ENCODE peak calls at places on chromosomes 6 and 20, in ten cellular contexts. I is IMR-90, K is brain microvascular endothelial cell, U is colonic mucosa, V is BJ, Z is tibial nerve, R is prostate gland, L is stomach, S is PC-3, J is ovary. N is an unnamed sample. For H3K36me3, the result is how much of the 10 kb centered on the place peaks cover.

GRCh38 chr6:38262041-38262440 is 377.7 kb downstream of the BTBD9 start:
- DNase-seq in K (peak), U (no peak), L (no peak), Z (no peak), I (peak), R (no peak), S (peak), V (peak), J (no peak), N (peak)

GRCh38 chr20:45935416-45936046 is 1.0 kb downstream of the PCIF1 start:
- DNase-seq in I (peak), Z (no peak), K (no peak), V (no peak), L (no peak), J (no peak), R (no peak), U (no peak), S (no peak), N (no peak)

GRCh38 chr6:1325471-1326309 is 13.8 kb downstream of the FOXQ1 start:
- DNase-seq in R (no peak), Z (no peak), L (peak), K (peak), V (peak), U (no peak), J (no peak), S (peak), I (peak), N (peak)

GRCh38 chr20:2093200-2093781 is 8.3 kb upstream of the STK35 start:
- DNase-seq in K (no peak), R (no peak), U (no peak), I (no peak), S (peak), L (peak), J (no peak), V (no peak), Z (no peak), N (no peak)

GRCh38 chr6:170358496-170358895 is 51.9 kb downstream of the FAM120B start:
- DNase-seq in U (no peak), J (no peak), R (peak), S (no peak), Z (no peak), V (no peak), L (peak), I (no peak), K (no peak), N (no peak)

GRCh38 chr20:36523341-36523740 is 18.0 kb upstream of the MYL9 start:
- DNase-seq in Z (no peak), I (peak), R (no peak), L (no peak), V (no peak), J (no peak), S (no peak), K (no peak), U (no peak), N (no peak)

GRCh38 chr6:161429921-161430490 is 156.1 kb upstream of the AGPAT4 start:
- DNase-seq in K (no peak), U (no peak), J (no peak), R (no peak), I (no peak), S (peak), Z (no peak), L (no peak), V (no peak), N (no peak)

GRCh38 chr20:35093245-35093884 is 758 bp upstream of the TRPC4AP start:
- DNase-seq in V (no peak), Z (no peak), S (peak), R (no peak), I (peak), U (no peak), J (no peak), K (peak), L (no peak), N (peak)

GRCh38 chr6:44339301-44339700 is 3.1 kb upstream of the SPATS1 start:
- DNase-seq in Z (peak), I (no peak), K (no peak), R (peak), J (no peak), S (no peak), U (no peak), L (peak), V (no peak), N (no peak)

GRCh38 chr6:25614052-25614451 is 38.0 kb upstream of the SCGN start:
- DNase-seq in K (no peak), U (no peak), L (no peak), J (no peak), I (no peak), Z (no peak), R (no peak), V (no peak), S (no peak), N (no peak)

GRCh38 chr6:16694789-16695188 is 66.5 kb downstream of the ATXN1 start:
- DNase-seq in I (no peak), S (no peak), K (no peak), Z (no peak), R (no peak), U (no peak), J (no peak), L (no peak), V (no peak), N (no peak)

GRCh38 chr6:87336367-87336766 is 7.3 kb upstream of the GJB7 start:
- DNase-seq in V (no peak), K (no peak), L (no peak), I (no peak), R (no peak), Z (no peak), U (no peak), S (no peak), J (no peak), N (no peak)
- H3K4me3 ChIP-seq in V (no peak), K (no peak), L (no peak), I (no peak), R (no peak), Z (no peak), U (no peak), S (no peak), J (no peak), N (no peak)

DNA sequence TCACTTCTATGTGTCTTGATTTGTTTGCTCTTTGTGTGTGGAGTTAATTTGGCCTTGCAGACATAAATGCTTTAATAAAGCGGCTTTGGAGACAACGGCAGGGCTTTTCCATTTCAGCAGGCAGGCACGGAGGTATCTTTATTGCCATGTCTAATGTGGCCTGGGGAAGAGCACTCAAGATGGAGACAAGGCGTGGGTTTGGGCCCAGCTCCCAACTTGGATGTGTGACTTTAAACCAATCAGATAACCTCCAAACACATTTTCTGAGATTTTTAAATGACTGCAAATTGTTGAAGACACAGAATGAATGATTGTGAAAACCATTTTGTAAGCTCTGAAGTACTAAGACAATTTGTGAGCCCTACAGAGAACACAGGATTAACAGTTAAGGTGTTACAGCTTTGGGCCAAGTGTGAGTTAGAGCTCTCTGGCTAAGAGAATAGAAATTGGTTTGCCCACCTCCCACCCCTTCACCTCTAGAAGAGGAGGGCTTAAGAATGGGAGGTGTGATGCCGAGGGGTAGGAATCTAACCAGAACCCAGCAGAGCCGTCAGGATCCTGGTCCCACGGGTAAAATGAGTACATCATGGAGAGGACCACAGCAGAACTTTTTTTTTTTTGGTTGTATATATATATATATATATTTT is 9.0 kb downstream of the DYNLT1 start:
- DNase-seq in Z (no peak), S (no peak), U (peak), K (no peak), J (no peak), V (no peak), L (no peak), I (no peak), R (no peak), N (no peak)
- H3K36me3 ChIP-seq in Z (under half), S (under half), U (under half), K (under half), J (under half), V (under half), L (half or more), I (under half), R (under half), N (under half)

DNA sequence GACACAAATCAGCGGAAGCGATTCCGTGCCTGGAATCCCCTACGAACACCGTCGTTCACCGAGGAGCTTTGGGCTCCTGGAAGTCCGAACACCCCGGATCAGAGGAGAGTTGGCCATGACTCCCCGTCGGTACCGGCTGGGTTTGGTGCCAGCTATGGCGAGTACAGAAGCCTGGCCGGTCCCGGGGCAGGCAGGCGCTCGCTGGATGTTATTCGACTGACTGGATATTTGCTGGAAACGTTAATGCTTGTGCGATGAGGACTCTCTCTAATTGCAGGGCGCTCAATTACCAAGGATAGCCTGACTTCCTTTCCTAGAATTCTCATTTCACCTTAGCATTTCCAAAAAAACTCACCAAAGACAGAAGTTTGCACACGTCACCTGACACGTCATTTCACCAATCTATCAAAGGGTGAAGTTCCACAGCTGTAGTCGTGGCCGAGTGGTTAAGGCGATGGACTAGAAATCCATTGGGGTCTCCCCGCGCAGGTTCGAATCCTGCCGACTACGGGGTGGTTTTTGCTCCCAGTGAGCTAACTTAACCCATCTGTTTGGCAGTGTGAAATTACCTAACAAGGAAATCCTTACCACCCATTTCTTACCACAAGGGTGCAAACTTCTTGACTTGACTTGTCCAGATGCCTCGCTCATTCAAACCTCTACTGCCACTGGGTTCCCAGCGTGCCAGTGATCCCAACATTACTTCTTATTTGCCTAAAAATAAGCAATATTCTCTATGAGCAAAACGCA is 22.7 kb upstream of the ZNF184 start:
- DNase-seq in L (no peak), Z (peak), S (peak), V (no peak), U (peak), J (peak), K (peak), R (no peak), I (peak), N (no peak)
- TF ChIP-seq CTCF in L (no peak), Z (no peak), S (no peak), V (no peak), U (no peak), J (no peak), K (peak), R (no peak), I (peak), N (no peak)

GRCh38 chr20:11849976-11850670 is 67.6 kb upstream of the BTBD3 start:
- DNase-seq in R (no peak), L (no peak), K (peak), I (peak), U (no peak), Z (no peak), J (no peak), S (peak), V (no peak), N (no peak)
- H3K4me3 ChIP-seq in R (no peak), L (no peak), K (no peak), I (no peak), U (no peak), Z (no peak), J (no peak), S (no peak), V (no peak), N (no peak)

GRCh38 chr6:18432619-18433018 is 45.5 kb downstream of the RNF144B start:
- DNase-seq in R (no peak), J (no peak), Z (no peak), U (no peak), I (no peak), K (no peak), S (no peak), V (no peak), L (no peak), N (no peak)
- H3K36me3 ChIP-seq in R (under half), J (under half), Z (under half), U (under half), I (under half), K (under half), S (under half), V (under half), L (under half), N (under half)

GRCh38 chr6:165301372-165302246 is 7.8 kb downstream of the C6orf118 start:
- DNase-seq in K (no peak), S (no peak), V (no peak), R (no peak), U (no peak), J (no peak), L (no peak), Z (no peak), I (no peak), N (no peak)

GRCh38 chr6:165292657-165293056 is 16.7 kb downstream of the C6orf118 start:
- DNase-seq in I (no peak), V (no peak), U (no peak), Z (no peak), S (no peak), K (no peak), J (no peak), L (no peak), R (no peak), N (no peak)

GRCh38 chr6:165300401-165300800 is 9.0 kb downstream of the C6orf118 start:
- DNase-seq in R (no peak), Z (no peak), S (no peak), V (no peak), U (no peak), J (no peak), K (no peak), L (no peak), I (no peak), N (no peak)

GRCh38 chr6:165298426-165298825 is 11.0 kb downstream of the C6orf118 start:
- DNase-seq in K (no peak), L (no peak), V (no peak), Z (no peak), R (no peak), S (no peak), J (no peak), I (no peak), U (no peak), N (no peak)
- TF ChIP-seq CTCF in K (no peak), L (no peak), V (no peak), Z (no peak), R (no peak), S (no peak), J (no peak), I (no peak), U (no peak), N (no peak)

GRCh38 chr6:129491436-129491835 is 218.5 kb downstream of the ARHGAP18 start:
- DNase-seq in L (no peak), Z (no peak), S (peak), K (peak), U (no peak), I (peak), R (no peak), V (no peak), J (no peak), N (no peak)

GRCh38 chr6:129492260-129492659 is 217.7 kb downstream of the ARHGAP18 start:
- DNase-seq in L (no peak), Z (no peak), R (no peak), V (no peak), U (no peak), K (no peak), J (no peak), S (no peak), I (peak), N (no peak)

GRCh38 chr6:129489215-129489765 is 220.7 kb downstream of the ARHGAP18 start:
- DNase-seq in S (no peak), R (no peak), K (no peak), U (no peak), I (no peak), Z (no peak), J (no peak), L (no peak), V (no peak), N (no peak)

GRCh38 chr6:129488313-129488712 is 221.7 kb downstream of the ARHGAP18 start:
- DNase-seq in L (no peak), K (no peak), R (no peak), U (no peak), J (no peak), S (no peak), Z (no peak), I (no peak), V (no peak), N (no peak)

DNA sequence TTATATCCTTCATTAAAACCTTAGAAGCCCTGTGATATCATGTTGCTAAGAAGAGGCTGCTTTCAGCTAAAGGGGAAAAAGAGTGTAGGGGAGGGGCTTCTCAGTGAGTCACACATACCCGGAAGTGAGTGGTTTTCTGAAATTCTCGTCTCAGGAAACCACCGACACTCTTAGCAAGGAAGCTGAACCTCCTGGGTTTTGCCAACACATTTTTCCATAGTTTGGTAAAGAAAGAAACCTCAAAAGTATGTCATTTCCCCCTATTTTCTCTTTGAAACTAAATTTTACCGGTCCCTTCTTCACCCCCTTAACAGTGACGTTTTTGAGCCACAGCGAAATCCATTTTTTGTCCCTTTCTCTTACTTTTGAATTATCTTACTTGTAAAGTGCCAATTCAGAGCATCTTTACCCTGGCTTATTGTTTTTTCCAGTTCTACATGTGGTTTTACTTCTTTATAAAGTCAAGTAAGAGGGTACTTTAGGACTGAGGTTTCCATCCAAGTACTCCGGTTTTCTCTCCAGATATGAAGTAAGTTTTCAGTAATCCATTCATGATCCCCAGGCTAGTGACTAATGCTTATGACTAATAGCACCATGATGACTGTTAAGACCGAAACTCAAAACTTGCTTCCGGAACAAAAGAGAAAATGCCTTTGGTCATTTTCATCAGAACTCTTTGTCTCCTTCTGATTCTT is 219.3 kb downstream of the ARHGAP18 start:
- DNase-seq in Z (peak), I (peak), S (peak), K (peak), J (no peak), V (peak), R (no peak), U (peak), L (no peak), N (peak)
- H3K4me3 ChIP-seq in Z (no peak), I (peak), S (peak), K (peak), J (no peak), V (peak), R (no peak), U (no peak), L (peak), N (peak)

GRCh38 chr20:44830995-44831394 is 20.6 kb upstream of the RIMS4 start:
- DNase-seq in S (no peak), Z (no peak), J (no peak), L (no peak), I (no peak), R (no peak), K (no peak), V (no peak), U (no peak), N (no peak)
- H3K36me3 ChIP-seq in S (under half), Z (under half), J (under half), L (under half), I (under half), R (under half), K (under half), V (under half), U (under half), N (under half)

GRCh38 chr6:100134703-100135102 is 140.7 kb upstream of the MCHR2 start:
- DNase-seq in U (no peak), V (no peak), I (peak), R (no peak), J (no peak), Z (no peak), S (no peak), K (peak), L (no peak), N (no peak)
- TF ChIP-seq CTCF in U (no peak), V (no peak), I (no peak), R (no peak), J (no peak), Z (no peak), S (no peak), K (no peak), L (no peak), N (no peak)

DNA sequence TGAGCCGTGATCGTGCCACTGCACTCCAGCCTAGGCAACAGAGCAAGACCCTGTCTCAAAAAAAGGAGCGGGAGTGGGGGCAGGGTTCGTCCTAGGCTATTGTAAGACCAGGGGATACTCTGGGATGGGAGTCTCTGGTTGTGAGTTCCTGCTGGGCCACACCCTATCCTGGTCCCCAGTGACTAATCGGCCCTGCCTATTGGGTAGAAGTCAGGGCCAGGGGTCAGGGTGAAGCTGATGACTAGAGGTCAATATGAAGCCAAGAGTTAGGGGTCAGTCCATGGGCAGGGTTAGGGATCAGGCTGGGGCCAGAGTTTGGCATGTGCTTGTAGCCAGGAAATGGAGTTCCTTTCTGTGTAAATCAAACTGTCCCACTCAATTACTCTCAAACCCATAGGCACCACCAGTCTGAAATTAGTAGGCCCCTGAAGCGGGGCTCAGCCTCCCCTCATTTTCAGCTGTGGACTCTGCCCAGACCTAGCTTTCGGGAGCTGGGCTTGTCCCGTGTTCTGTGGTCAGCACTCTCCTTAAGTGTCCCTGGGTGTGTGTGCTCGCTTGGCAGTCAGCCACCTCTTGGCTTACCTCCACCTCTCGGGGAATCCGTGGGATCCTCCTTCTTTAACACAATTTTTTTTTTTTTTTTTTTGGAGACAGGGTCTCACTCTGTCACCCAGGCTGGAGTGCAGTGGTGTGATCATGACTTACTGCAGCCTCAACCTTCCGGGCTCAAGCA is 1.8 kb downstream of the HSPA12B start:
- DNase-seq in V (no peak), S (no peak), Z (peak), R (no peak), K (no peak), U (peak), J (no peak), L (no peak), I (no peak), N (no peak)
- H3K4me3 ChIP-seq in V (no peak), S (no peak), Z (no peak), R (no peak), K (no peak), U (no peak), J (no peak), L (peak), I (no peak), N (no peak)